ENCODE peak calls at places on chromosomes 1 and 21, in seven cellular contexts. H is LHCN-M2; W is stimulated activated naive B cell treated with anti-CD40 and anti-IgM and Interleukin-4, amounts not matched to agents 10 μg/mL and 1 μg/mL and 100 μg/mL, for 72 hours; A is A549; N is thoracic aorta; G is activated CD8-positive, alpha-beta memory T cell treated with anti-CD3 and anti-CD28 coated beads for 1 hour; K is activated CD4-positive, CD25-positive, alpha-beta regulatory T cell treated with anti-CD3 and anti-CD28 coated beads, Interleukin-2, amount 50 U/mL, for 72 hours. J is an unnamed sample.
A peak's percentile ranks its signal among the peaks of the same experiment; 100 is the strongest.

GRCh38 chr1:178037510-178038253 is 56.2 kb upstream of the RASAL2 start:
- DNase-seq in G (no peak), H (peak; percentile 64), A (peak; percentile 83), N (peak; percentile 37), W (no peak), K (no peak), J (peak; percentile 75)

GRCh38 chr1:241077386-241078147 is 279.4 kb downstream of the RGS7 start:
- DNase-seq in K (no peak), W (no peak), G (no peak), N (no peak), A (no peak), H (no peak), J (no peak)

GRCh38 chr1:24952413-24952841 is 22.4 kb upstream of the RUNX3 start:
- DNase-seq in K (no peak), W (no peak), H (no peak), G (no peak), A (no peak), N (no peak), J (no peak)

GRCh38 chr1:204293605-204294365 is 65.9 kb downstream of the PLEKHA6 start:
- DNase-seq in H (peak; percentile 98), G (no peak), A (no peak), W (no peak), K (no peak), N (no peak), J (no peak)

GRCh38 chr1:38120552-38121230 is 74.1 kb upstream of the POU3F1 start:
- DNase-seq in G (no peak), K (no peak), N (no peak), A (no peak), W (no peak), H (no peak), J (no peak)

GRCh38 chr1:13732971-13733667 is 33.1 kb downstream of the PRDM2 start:
- DNase-seq in K (no peak), A (no peak), G (no peak), N (no peak), W (no peak), H (no peak), J (no peak)

GRCh38 chr1:157156058-157156541 is 17.9 kb upstream of the ETV3 start:
- DNase-seq in G (peak; percentile 68), W (peak; percentile 69), H (peak; percentile 56), K (peak; percentile 83), N (no peak), A (peak; percentile 66), J (peak; percentile 80)

GRCh38 chr1:216721878-216722277 is 1.4 kb downstream of the ESRRG start:
- DNase-seq in K (no peak), H (no peak), G (no peak), W (no peak), N (no peak), A (no peak), J (no peak)

GRCh38 chr1:224498574-224499170 is 64.1 kb upstream of the WDR26 start:
- DNase-seq in A (no peak), K (no peak), H (peak; percentile 66), G (no peak), W (no peak), N (no peak), J (no peak)

GRCh38 chr1:228410671-228411070 is 4.0 kb upstream of the TRIM11 start:
- DNase-seq in A (no peak), G (no peak), N (no peak), W (no peak), H (no peak), K (no peak), J (no peak)

GRCh38 chr1:3827813-3828307 is 29.2 kb downstream of the CEP104 start:
- DNase-seq in A (no peak), G (no peak), H (no peak), K (no peak), W (no peak), N (no peak), J (no peak)

GRCh38 chr1:216314369-216315095 is 108.7 kb downstream of the USH2A start:
- DNase-seq in W (no peak), A (no peak), K (no peak), H (no peak), N (no peak), G (no peak), J (no peak)

GRCh38 chr21:44932366-44933181 is 7.3 kb upstream of the SLX9 start:
- DNase-seq in W (no peak), H (no peak), N (no peak), G (peak; percentile 67), A (no peak), K (peak; percentile 74), J (no peak)

GRCh38 chr1:69915347-69915746 is 290.0 kb downstream of the LRRC40 start:
- DNase-seq in W (no peak), N (no peak), H (no peak), K (no peak), A (no peak), G (no peak), J (no peak)

GRCh38 chr21:16838330-16838729 is 674.5 kb upstream of the CXADR start:
- DNase-seq in K (no peak), N (no peak), H (no peak), W (no peak), G (no peak), A (no peak), J (no peak)

GRCh38 chr1:113042336-113043143 is 30.5 kb upstream of the LRIG2 start:
- DNase-seq in N (peak; percentile 24), W (peak; percentile 46), K (no peak), G (no peak), H (peak; percentile 91), A (peak; percentile 57), J (peak; percentile 75)

GRCh38 chr1:216601427-216601751 is 121.8 kb downstream of the ESRRG start:
- DNase-seq in H (no peak), G (no peak), W (no peak), K (no peak), N (no peak), A (no peak), J (no peak)

J was measured in type B pancreatic cell.